ENCODE peak calls at places on chromosomes 11 and 22, in six cellular contexts. R is COR-L47, A is neuronal stem cell, W is HuH-7.5, G is esophagus squamous epithelium, L is A549. U is an unnamed sample.

GRCh38 chr11:6200975-6201374 is 2.0 kb downstream of the OR52W1 start:
- DNase-seq in R (no peak), G (no peak), W (no peak), A (no peak), L (no peak), U (no peak)

GRCh38 chr22:36726007-36726380 is 22.4 kb upstream of the CACNG2 start:
- DNase-seq in L (no peak), A (no peak), G (no peak), R (no peak), W (no peak), U (no peak)

GRCh38 chr11:69533296-69534165 is 52.1 kb downstream of the LINC01488 start:
- DNase-seq in W (no peak), G (no peak), A (no peak), R (no peak), L (no peak), U (no peak)

GRCh38 chr11:6538892-6539291 is 41.8 kb downstream of the DNHD1 start:
- DNase-seq in A (no peak), W (no peak), G (no peak), L (no peak), R (no peak), U (no peak)

GRCh38 chr11:130201026-130201425 is 41.4 kb downstream of the ST14 start:
- DNase-seq in G (no peak), R (no peak), A (no peak), L (no peak), W (no peak), U (no peak)

GRCh38 chr11:74055938-74056337 is 47.1 kb upstream of the UCP3 start:
- DNase-seq in W (no peak), A (no peak), R (no peak), L (no peak), G (no peak), U (no peak)

GRCh38 chr11:60838132-60838531 is 3.8 kb upstream of the CCDC86 start:
- DNase-seq in R (no peak), L (peak; percentile 28), G (no peak), W (peak; percentile 75), A (no peak), U (no peak)

GRCh38 chr11:5266609-5267008 is 3.1 kb downstream of the HBE1 start:
- DNase-seq in A (no peak), W (no peak), G (no peak), L (no peak), R (no peak), U (no peak)

GRCh38 chr11:103295704-103296103 is 186.5 kb downstream of the DYNC2H1 start:
- DNase-seq in R (no peak), L (peak; percentile 66), A (no peak), G (no peak), W (no peak), U (no peak)

GRCh38 chr11:39361557-39361956 is 2097.9 kb downstream of the LRRC4C start:
- DNase-seq in L (no peak), W (no peak), G (no peak), R (no peak), A (no peak), U (no peak)

GRCh38 chr22:17858033-17858432 is 83.8 kb upstream of the BID start:
- DNase-seq in L (no peak), G (no peak), R (no peak), W (no peak), A (no peak), U (no peak)

GRCh38 chr11:129853508-129854228 is 38.0 kb downstream of the TMEM45B start:
- DNase-seq in R (peak; percentile 94), A (no peak), L (peak; percentile 48), G (no peak), W (peak; percentile 49), U (no peak)

GRCh38 chr11:6315811-6316425 is 4.4 kb downstream of the CAVIN3 start:
- DNase-seq in R (peak; percentile 30), L (peak; percentile 58), G (no peak), W (peak; percentile 82), A (peak; percentile 64), U (no peak)

GRCh38 chr22:23182289-23183106 is 2.2 kb downstream of the BCR start:
- DNase-seq in A (no peak), W (no peak), R (peak; percentile 28), G (no peak), L (no peak), U (no peak)

GRCh38 chr11:118818130-118818529 is 27.2 kb upstream of the DDX6 start:
- DNase-seq in L (no peak), G (no peak), R (no peak), A (no peak), W (no peak), U (no peak)

GRCh38 chr22:38397189-38398097 is 57.6 kb downstream of the KCNJ4 start:
- DNase-seq in R (no peak), W (peak; percentile 20), A (peak; percentile 51), L (peak; percentile 26), G (no peak), U (no peak)

GRCh38 chr11:128941573-128942271 is 949 bp downstream of the TP53AIP1 start:
- DNase-seq in A (no peak), R (no peak), G (no peak), L (no peak), W (no peak), U (no peak)

GRCh38 chr22:23289851-23290724 is 109.8 kb downstream of the BCR start:
- DNase-seq in G (no peak), R (peak; percentile 7), L (peak; percentile 25), A (peak; percentile 64), W (peak; percentile 97), U (no peak)

GRCh38 chr22:26792522-26792921 is 135.1 kb downstream of the MIAT start:
- DNase-seq in L (no peak), A (no peak), G (no peak), R (no peak), W (no peak), U (no peak)

GRCh38 chr11:94449437-94449836 is 44.2 kb downstream of the MRE11 start:
- DNase-seq in L (peak; percentile 80), W (no peak), A (no peak), G (no peak), R (peak; percentile 2), U (no peak)

GRCh38 chr11:9053631-9054030 is 37.8 kb downstream of the SCUBE2 start:
- DNase-seq in W (no peak), A (no peak), G (no peak), L (no peak), R (no peak), U (no peak)

GRCh38 chr22:20273720-20274119 is 5.6 kb upstream of the RTN4R start:
- DNase-seq in G (no peak), R (no peak), L (no peak), W (no peak), A (no peak), U (no peak)

GRCh38 chr11:45097721-45098493 is 48.5 kb upstream of the PRDM11 start:
- DNase-seq in R (no peak), W (no peak), G (no peak), A (peak; percentile 89), L (peak; percentile 23), U (no peak)

GRCh38 chr22:25069426-25069757 is 116.9 kb downstream of the KIAA1671 start:
- DNase-seq in W (no peak), L (no peak), R (no peak), A (no peak), G (no peak), U (no peak)

GRCh38 chr11:122604626-122605025 is 50.9 kb upstream of the UBASH3B start:
- DNase-seq in L (no peak), G (no peak), R (no peak), A (no peak), W (no peak), U (no peak)

GRCh38 chr11:13210424-13210823 is 67.2 kb upstream of the BMAL1 start:
- DNase-seq in R (peak; percentile 71), A (peak; percentile 59), L (peak; percentile 88), W (peak; percentile 21), G (no peak), U (no peak)

GRCh38 chr11:22930816-22931594 is 70.7 kb upstream of the CCDC179 start:
- DNase-seq in A (no peak), L (no peak), W (no peak), R (no peak), G (no peak), U (no peak)

GRCh38 chr22:42993651-42994275 is 21.2 kb downstream of the PACSIN2 start:
- DNase-seq in A (no peak), G (no peak), W (no peak), L (peak; percentile 73), R (no peak), U (no peak)

U was measured in cortex of kidney.